ENCODE peak calls at places on chromosomes 5 and 9, in four cellular contexts. Q is mesendoderm; V is CD4-positive, alpha-beta T cell; Y is tibial nerve. D is an unnamed sample.

GRCh38 chr9:114911167-114911821 is 19.1 kb downstream of the TNFSF8 start:
- DNase-seq in Q (peak), V (no peak), Y (no peak), D (no peak)

GRCh38 chr9:76153902-76154629 is 240.2 kb downstream of the RFK start:
- DNase-seq in Q (no peak), Y (no peak), V (no peak), D (no peak)

GRCh38 chr5:44542470-44542869 is 153.2 kb upstream of the FGF10 start:
- DNase-seq in V (no peak), Y (no peak), Q (no peak), D (no peak)

GRCh38 chr9:120308495-120308894 is 271.5 kb downstream of the CDK5RAP2 start:
- DNase-seq in Q (peak), V (no peak), Y (no peak), D (no peak)

GRCh38 chr5:150223474-150223873 is 33.6 kb downstream of the SLC6A7 start:
- DNase-seq in Q (no peak), Y (no peak), V (no peak), D (no peak)

GRCh38 chr9:77019010-77019809 is at the start of gene FOXB2:
- DNase-seq in Q (peak), V (no peak), Y (no peak), D (no peak)

GRCh38 chr9:4238522-4238921 is 61.3 kb downstream of the GLIS3 start:
- DNase-seq in V (no peak), Q (no peak), Y (no peak), D (no peak)

GRCh38 chr5:82106806-82107205 is 135.0 kb downstream of the ATG10 start:
- DNase-seq in Q (peak), V (no peak), Y (no peak), D (no peak)

GRCh38 chr9:128768581-128768980 is 3.1 kb downstream of the ZER1 start:
- DNase-seq in V (no peak), Y (no peak), Q (no peak), D (no peak)

GRCh38 chr5:143605403-143606005 is 202.0 kb upstream of the NR3C1 start:
- DNase-seq in V (no peak), Y (no peak), Q (no peak), D (no peak)

GRCh38 chr9:137276757-137277328 is 683 bp upstream of the TOR4A start:
- DNase-seq in Q (peak), V (no peak), Y (no peak), D (no peak)

GRCh38 chr5:130571076-130571475 is 594.0 kb downstream of the HINT1 start:
- DNase-seq in V (no peak), Y (no peak), Q (no peak), D (no peak)

GRCh38 chr5:138077064-138077696 is 6.7 kb upstream of the WNT8A start:
- DNase-seq in V (peak), Q (peak), Y (peak), D (no peak)

GRCh38 chr5:108642170-108642906 is 105.4 kb upstream of the FER start:
- DNase-seq in Q (peak), Y (peak), V (peak), D (peak)

GRCh38 chr9:78575041-78575440 is 278.1 kb downstream of the PSAT1 start:
- DNase-seq in Y (no peak), V (no peak), Q (peak), D (no peak)

GRCh38 chr5:73415617-73416016 is 33.0 kb downstream of the FOXD1 start:
- DNase-seq in V (no peak), Q (no peak), Y (no peak), D (no peak)

DNA sequence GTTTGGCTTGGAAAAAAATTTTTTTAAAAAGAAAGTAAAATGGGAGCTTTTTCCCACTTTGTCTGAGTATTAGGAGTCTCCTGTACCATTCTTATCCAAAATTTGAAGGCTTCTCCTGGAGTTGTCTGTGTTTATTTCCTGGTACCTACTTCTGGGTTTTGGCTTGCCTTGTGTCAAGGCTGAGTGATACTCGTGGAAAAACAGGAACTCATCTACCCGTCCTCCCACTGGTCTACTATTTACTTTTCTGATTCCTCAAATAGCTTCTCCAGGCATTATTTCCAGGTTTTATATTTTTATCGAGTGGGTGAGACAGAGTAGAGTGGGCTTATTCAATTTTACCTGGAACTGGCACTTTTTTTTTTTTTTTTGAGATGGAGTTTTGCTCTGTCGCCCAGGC is 99.4 kb downstream of the RMI1 start:
- DNase-seq in Y (no peak), V (no peak), Q (no peak), D (no peak)
- H3K27ac ChIP-seq in Y (no peak), V (no peak), Q (no peak), D (no peak)

GRCh38 chr9:17962747-17963146 is 383.9 kb downstream of the SH3GL2 start:
- DNase-seq in Y (no peak), Q (peak), V (no peak), D (no peak)
- H3K27ac ChIP-seq in Y (no peak), Q (no peak), V (no peak), D (no peak)

GRCh38 chr9:69463497-69464068 is 138.6 kb downstream of the ENTREP1 start:
- DNase-seq in Y (no peak), V (no peak), Q (no peak), D (no peak)
- H3K27ac ChIP-seq in Y (no peak), V (no peak), Q (no peak), D (no peak)

GRCh38 chr5:9538504-9538903 is 7.4 kb downstream of the SEMA5A start:
- DNase-seq in Y (no peak), Q (no peak), V (no peak), D (no peak)
- H3K27ac ChIP-seq in Y (no peak), Q (no peak), V (no peak), D (no peak)

GRCh38 chr5:116454417-116454927 is 120.2 kb downstream of the SEMA6A start:
- DNase-seq in Y (no peak), V (no peak), Q (peak), D (no peak)

GRCh38 chr5:116455061-116455460 is 119.6 kb downstream of the SEMA6A start:
- DNase-seq in V (no peak), Q (no peak), Y (no peak), D (no peak)

GRCh38 chr5:116451905-116452450 is 122.6 kb downstream of the SEMA6A start:
- DNase-seq in Q (peak), V (no peak), Y (no peak), D (no peak)

GRCh38 chr5:116453920-116454319 is 120.7 kb downstream of the SEMA6A start:
- DNase-seq in Q (no peak), V (no peak), Y (no peak), D (no peak)

GRCh38 chr5:116452774-116453368 is 121.8 kb downstream of the SEMA6A start:
- DNase-seq in V (no peak), Y (no peak), Q (peak), D (no peak)
- H3K27ac ChIP-seq in V (no peak), Y (no peak), Q (peak), D (peak)

DNA sequence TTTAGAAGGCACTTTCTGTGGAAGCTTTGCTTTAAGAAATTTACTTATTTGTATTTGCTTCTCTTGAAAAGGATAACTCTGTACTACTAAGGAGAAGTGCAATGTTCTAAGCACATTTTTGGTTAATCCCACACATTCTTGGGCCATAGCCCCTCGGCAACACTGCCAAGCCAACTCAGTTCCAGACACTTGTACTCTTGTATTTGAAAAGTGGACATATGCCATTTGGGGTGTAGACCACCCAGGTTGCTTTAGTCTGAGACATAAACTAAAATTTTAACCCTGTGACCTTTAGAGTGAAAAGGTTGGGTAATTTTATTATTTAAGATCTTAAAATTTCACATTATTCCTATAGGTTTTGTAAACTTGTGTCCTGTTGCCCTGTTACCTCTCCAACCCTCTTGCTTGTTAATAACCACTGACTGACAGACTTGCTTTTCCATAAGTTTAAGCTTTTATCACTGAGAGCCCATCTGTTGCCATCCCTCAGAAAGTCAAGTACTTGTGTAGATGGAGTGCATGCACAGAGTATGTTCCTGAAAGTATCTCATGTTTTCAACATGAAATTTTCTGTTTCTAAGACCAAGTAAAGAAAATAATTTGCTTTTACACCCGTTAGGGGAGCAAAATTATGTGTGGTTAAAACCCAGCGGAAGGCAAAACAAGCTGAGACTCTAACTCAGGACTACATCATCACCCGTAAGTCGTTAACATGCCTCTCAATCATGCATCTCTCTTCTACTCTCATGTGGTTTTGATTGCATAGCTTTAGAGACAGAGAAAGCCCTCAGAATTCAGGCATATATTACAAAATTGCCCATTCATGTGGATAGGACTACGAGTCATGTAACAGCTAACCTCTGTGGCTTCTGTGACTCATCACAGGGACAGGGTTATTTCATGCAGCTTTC is 117.3 kb downstream of the GDNF start:
- DNase-seq in Y (no peak), Q (peak), V (no peak), D (no peak)
- H3K27ac ChIP-seq in Y (no peak), Q (no peak), V (no peak), D (no peak)

DNA sequence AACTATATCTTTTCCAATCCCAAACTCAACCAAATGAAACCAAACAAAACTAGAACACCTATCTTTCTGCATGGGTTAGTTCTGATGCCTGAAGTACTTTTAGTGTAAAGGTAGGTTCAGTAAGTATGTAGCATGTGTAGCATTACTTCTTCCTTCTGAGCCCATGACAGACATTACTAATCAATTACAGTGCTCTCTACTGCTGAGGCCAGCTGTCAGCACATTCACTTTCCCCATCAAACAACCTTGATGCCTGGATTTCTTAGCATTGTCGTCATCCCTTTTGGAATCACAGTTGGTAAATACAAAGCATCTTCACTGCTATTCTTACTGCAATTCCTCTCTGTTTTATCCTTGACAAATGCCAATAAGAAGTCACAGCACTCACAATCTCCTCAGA is 103.2 kb downstream of the PTTG1 start:
- DNase-seq in Q (no peak), Y (no peak), V (no peak), D (no peak)
- H3K27ac ChIP-seq in Q (no peak), Y (no peak), V (no peak), D (peak)

GRCh38 chr5:93120771-93121170 is 460.2 kb downstream of the NR2F1-AS1 start:
- DNase-seq in Q (no peak), V (no peak), Y (no peak), D (no peak)
- H3K27ac ChIP-seq in Q (no peak), V (no peak), Y (no peak), D (no peak)

D was measured in dorsolateral prefrontal cortex.